ENCODE peak calls at places on chromosomes 11 and 22, in seven cellular contexts. One of them, this sample, is unnamed.
A peak's percentile ranks its signal among the peaks of the same experiment; 100 is the strongest.

GRCh38 chr11:41920374-41920773 is 460.9 kb upstream of the LRRC4C start:
- DNase-seq in HepG2: no peak
- DNase-seq in gastrocnemius medialis: no peak
- DNase-seq in A549: no peak
- DNase-seq in heart right ventricle: no peak
- DNase-seq in AG04450: no peak
- DNase-seq in AG04449: no peak
- DNase-seq in this sample: no peak

GRCh38 chr11:34274712-34275398 is 83.0 kb downstream of the ABTB2 start:
- DNase-seq in heart right ventricle: peak; percentile 74
- DNase-seq in AG04450: peak; percentile 89
- DNase-seq in gastrocnemius medialis: peak; percentile 87
- DNase-seq in AG04449: peak; percentile 45
- DNase-seq in HepG2: no peak
- DNase-seq in A549: peak; percentile 94
- DNase-seq in this sample: peak; percentile 97

GRCh38 chr11:33687733-33688479 is 12.7 kb downstream of the C11orf91 start:
- DNase-seq in A549: peak; percentile 76
- DNase-seq in heart right ventricle: no peak
- DNase-seq in AG04450: no peak
- DNase-seq in gastrocnemius medialis: no peak
- DNase-seq in HepG2: peak; percentile 60
- DNase-seq in AG04449: no peak
- DNase-seq in this sample: peak; percentile 60

GRCh38 chr11:82557274-82557673 is 176.4 kb downstream of the FAM181B start:
- DNase-seq in gastrocnemius medialis: peak; percentile 20
- DNase-seq in AG04449: no peak
- DNase-seq in AG04450: no peak
- DNase-seq in HepG2: no peak
- DNase-seq in A549: no peak
- DNase-seq in heart right ventricle: no peak
- DNase-seq in this sample: no peak

GRCh38 chr11:60777106-60777505 is 8.0 kb upstream of the MS4A10 start:
- DNase-seq in gastrocnemius medialis: no peak
- DNase-seq in AG04449: no peak
- DNase-seq in AG04450: no peak
- DNase-seq in A549: no peak
- DNase-seq in heart right ventricle: no peak
- DNase-seq in HepG2: no peak
- DNase-seq in this sample: no peak

GRCh38 chr22:22060200-22061084 is 77.9 kb upstream of the TOP3B start:
- DNase-seq in AG04450: no peak
- DNase-seq in A549: peak; percentile 44
- DNase-seq in gastrocnemius medialis: peak; percentile 16
- DNase-seq in HepG2: peak; percentile 40
- DNase-seq in AG04449: no peak
- DNase-seq in heart right ventricle: peak; percentile 56
- DNase-seq in this sample: no peak

GRCh38 chr11:82960000-82960778 is 58.7 kb downstream of the DDIAS start:
- DNase-seq in heart right ventricle: no peak
- DNase-seq in HepG2: no peak
- DNase-seq in gastrocnemius medialis: no peak
- DNase-seq in AG04450: no peak
- DNase-seq in A549: no peak
- DNase-seq in AG04449: no peak
- DNase-seq in this sample: no peak

GRCh38 chr11:62295504-62295903 is 3.4 kb downstream of the SCGB1D4 start:
- DNase-seq in gastrocnemius medialis: no peak
- DNase-seq in heart right ventricle: no peak
- DNase-seq in AG04449: no peak
- DNase-seq in HepG2: peak; percentile 23
- DNase-seq in A549: peak; percentile 17
- DNase-seq in AG04450: no peak
- DNase-seq in this sample: no peak

GRCh38 chr22:26168199-26168915 is 905 bp upstream of the SEZ6L start:
- DNase-seq in A549: no peak
- DNase-seq in gastrocnemius medialis: no peak
- DNase-seq in heart right ventricle: no peak
- DNase-seq in AG04450: no peak
- DNase-seq in HepG2: no peak
- DNase-seq in AG04449: no peak
- DNase-seq in this sample: no peak

GRCh38 chr11:12245549-12245986 is 131.8 kb upstream of the PARVA start:
- DNase-seq in AG04449: no peak
- DNase-seq in A549: no peak
- DNase-seq in heart right ventricle: no peak
- DNase-seq in gastrocnemius medialis: no peak
- DNase-seq in HepG2: no peak
- DNase-seq in AG04450: no peak
- DNase-seq in this sample: no peak

GRCh38 chr11:30508594-30508993 is 77.6 kb downstream of the MPPED2 start:
- DNase-seq in AG04450: no peak
- DNase-seq in heart right ventricle: no peak
- DNase-seq in HepG2: no peak
- DNase-seq in A549: no peak
- DNase-seq in AG04449: no peak
- DNase-seq in gastrocnemius medialis: no peak
- DNase-seq in this sample: no peak

GRCh38 chr11:115503083-115503885 is 931 bp downstream of the CADM1 start:
- DNase-seq in heart right ventricle: peak; percentile 74
- DNase-seq in AG04450: no peak
- DNase-seq in A549: peak; percentile 71
- DNase-seq in AG04449: no peak
- DNase-seq in gastrocnemius medialis: peak; percentile 72
- DNase-seq in HepG2: peak; percentile 51
- DNase-seq in this sample: no peak

GRCh38 chr22:30286813-30287625 is 2.3 kb downstream of the CASTOR1 start:
- DNase-seq in AG04450: no peak
- DNase-seq in AG04449: no peak
- DNase-seq in A549: peak; percentile 73
- DNase-seq in heart right ventricle: peak; percentile 75
- DNase-seq in HepG2: peak; percentile 45
- DNase-seq in gastrocnemius medialis: peak; percentile 45
- DNase-seq in this sample: no peak

GRCh38 chr11:64776425-64776824 is 1.9 kb downstream of the SF1 start:
- DNase-seq in A549: no peak
- DNase-seq in AG04449: no peak
- DNase-seq in HepG2: no peak
- DNase-seq in heart right ventricle: no peak
- DNase-seq in AG04450: no peak
- DNase-seq in gastrocnemius medialis: no peak
- DNase-seq in this sample: no peak

GRCh38 chr11:12762283-12762682 is 88.1 kb downstream of the TEAD1 start:
- DNase-seq in heart right ventricle: no peak
- DNase-seq in A549: no peak
- DNase-seq in HepG2: peak; percentile 40
- DNase-seq in AG04449: no peak
- DNase-seq in gastrocnemius medialis: no peak
- DNase-seq in AG04450: no peak
- DNase-seq in this sample: no peak

GRCh38 chr11:58394195-58394594 is 12.5 kb downstream of the OR5B3 start:
- DNase-seq in gastrocnemius medialis: no peak
- DNase-seq in heart right ventricle: no peak
- DNase-seq in AG04450: peak; percentile 53
- DNase-seq in A549: no peak
- DNase-seq in HepG2: peak; percentile 62
- DNase-seq in AG04449: peak; percentile 7
- DNase-seq in this sample: no peak

GRCh38 chr11:100830978-100831732 is 144.1 kb downstream of the ARHGAP42 start:
- DNase-seq in AG04450: no peak
- DNase-seq in HepG2: no peak
- DNase-seq in gastrocnemius medialis: no peak
- DNase-seq in A549: peak; percentile 23
- DNase-seq in heart right ventricle: no peak
- DNase-seq in AG04449: peak; percentile 21
- DNase-seq in this sample: peak; percentile 52

GRCh38 chr11:132028380-132029240 is 658.2 kb downstream of the NTM start:
- DNase-seq in A549: peak; percentile 29
- DNase-seq in AG04449: no peak
- DNase-seq in HepG2: peak; percentile 16
- DNase-seq in gastrocnemius medialis: no peak
- DNase-seq in heart right ventricle: no peak
- DNase-seq in AG04450: no peak
- DNase-seq in this sample: peak; percentile 36

GRCh38 chr11:15941206-15941770 is 415.1 kb downstream of the SOX6 start:
- DNase-seq in gastrocnemius medialis: peak; percentile 33
- DNase-seq in AG04449: no peak
- DNase-seq in A549: no peak
- DNase-seq in HepG2: no peak
- DNase-seq in AG04450: no peak
- DNase-seq in heart right ventricle: peak; percentile 54
- DNase-seq in this sample: peak; percentile 14

GRCh38 chr11:326842-327580 is 6.4 kb upstream of the IFITM3 start:
- DNase-seq in A549: no peak
- DNase-seq in gastrocnemius medialis: peak; percentile 69
- DNase-seq in AG04450: no peak
- DNase-seq in heart right ventricle: peak; percentile 84
- DNase-seq in AG04449: no peak
- DNase-seq in HepG2: peak; percentile 36
- DNase-seq in this sample: no peak

GRCh38 chr11:113951487-113951886 is 23.4 kb upstream of the HTR3A start:
- DNase-seq in HepG2: no peak
- DNase-seq in A549: no peak
- DNase-seq in AG04449: no peak
- DNase-seq in AG04450: no peak
- DNase-seq in heart right ventricle: no peak
- DNase-seq in gastrocnemius medialis: no peak
- DNase-seq in this sample: no peak

GRCh38 chr22:45547016-45547345 is 44.3 kb downstream of the FBLN1 start:
- DNase-seq in AG04449: no peak
- DNase-seq in HepG2: no peak
- DNase-seq in gastrocnemius medialis: no peak
- DNase-seq in AG04450: no peak
- DNase-seq in heart right ventricle: no peak
- DNase-seq in A549: no peak
- DNase-seq in this sample: no peak

GRCh38 chr22:28920757-28921584 is 37.6 kb downstream of the ZNRF3 start:
- DNase-seq in AG04449: no peak
- DNase-seq in gastrocnemius medialis: no peak
- DNase-seq in HepG2: peak; percentile 97
- DNase-seq in heart right ventricle: no peak
- DNase-seq in AG04450: no peak
- DNase-seq in A549: no peak
- DNase-seq in this sample: no peak

GRCh38 chr22:25110846-25111578 is 88.6 kb upstream of the CRYBB3 start:
- DNase-seq in heart right ventricle: peak; percentile 49
- DNase-seq in A549: peak; percentile 86
- DNase-seq in HepG2: peak; percentile 91
- DNase-seq in gastrocnemius medialis: peak; percentile 85
- DNase-seq in AG04449: peak; percentile 17
- DNase-seq in AG04450: peak; percentile 29
- DNase-seq in this sample: peak; percentile 42

GRCh38 chr22:46447906-46448669 is 89.3 kb downstream of the CELSR1 start:
- DNase-seq in HepG2: no peak
- DNase-seq in AG04449: no peak
- DNase-seq in heart right ventricle: no peak
- DNase-seq in gastrocnemius medialis: no peak
- DNase-seq in A549: no peak
- DNase-seq in AG04450: no peak
- DNase-seq in this sample: no peak

GRCh38 chr11:36578458-36578857 is 10.7 kb downstream of the RAG1 start:
- DNase-seq in gastrocnemius medialis: no peak
- DNase-seq in AG04450: no peak
- DNase-seq in A549: no peak
- DNase-seq in HepG2: no peak
- DNase-seq in AG04449: no peak
- DNase-seq in heart right ventricle: no peak
- DNase-seq in this sample: no peak
- H3K4me3 ChIP-seq in gastrocnemius medialis: no peak overlapping the region
- H3K4me3 ChIP-seq in AG04450: no peak overlapping the region
- H3K4me3 ChIP-seq in A549: no peak overlapping the region
- H3K4me3 ChIP-seq in HepG2: no peak overlapping the region
- H3K4me3 ChIP-seq in AG04449: no peak overlapping the region
- H3K4me3 ChIP-seq in heart right ventricle: no peak overlapping the region
- H3K4me3 ChIP-seq in this sample: no peak overlapping the region

DNA sequence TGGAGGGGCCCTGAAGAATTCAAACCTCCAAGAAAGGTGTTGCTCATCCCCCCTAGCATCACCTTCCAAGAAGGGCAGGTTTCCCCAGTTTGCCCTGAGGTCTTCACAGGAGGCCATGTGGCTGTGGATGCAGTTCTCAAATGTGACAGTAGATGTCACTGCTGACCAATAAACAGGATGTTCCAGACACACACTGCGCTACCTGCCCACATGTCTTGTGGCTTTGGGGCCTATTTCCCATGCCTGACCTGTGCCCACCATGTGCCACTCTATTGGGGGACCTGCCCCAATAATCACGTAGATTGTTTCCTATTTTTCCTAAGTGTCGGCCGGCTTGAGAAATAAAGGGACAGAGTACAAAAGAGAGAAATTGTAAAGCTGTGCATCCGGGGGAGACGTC is 4.5 kb downstream of the GSTT2 start:
- DNase-seq in gastrocnemius medialis: no peak
- DNase-seq in AG04449: no peak
- DNase-seq in HepG2: no peak
- DNase-seq in AG04450: no peak
- DNase-seq in A549: peak; percentile 58
- DNase-seq in heart right ventricle: no peak
- DNase-seq in this sample: peak; percentile 21
- TF ChIP-seq CTCF in gastrocnemius medialis: peak; percentile 69
- TF ChIP-seq CTCF in AG04449: peak; percentile 69
- TF ChIP-seq CTCF in HepG2: no peak
- TF ChIP-seq CTCF in AG04450: peak; percentile 74
- TF ChIP-seq CTCF in A549: peak; percentile 59
- TF ChIP-seq CTCF in heart right ventricle: peak; percentile 50
- TF ChIP-seq CTCF in this sample: peak; percentile 77

GRCh38 chr22:49670610-49671330 is 156.9 kb downstream of the BRD1 start:
- DNase-seq in heart right ventricle: no peak
- DNase-seq in gastrocnemius medialis: no peak
- DNase-seq in AG04449: no peak
- DNase-seq in A549: no peak
- DNase-seq in AG04450: no peak
- DNase-seq in HepG2: no peak
- DNase-seq in this sample: no peak
- H3K4me3 ChIP-seq in heart right ventricle: peak overlapping the region; percentile 43
- H3K4me3 ChIP-seq in gastrocnemius medialis: peak overlapping the region; percentile 40
- H3K4me3 ChIP-seq in AG04449: no peak overlapping the region
- H3K4me3 ChIP-seq in A549: peak overlapping the region; percentile 28
- H3K4me3 ChIP-seq in AG04450: no peak overlapping the region
- H3K4me3 ChIP-seq in HepG2: no peak overlapping the region
- H3K4me3 ChIP-seq in this sample: no peak overlapping the region

DNA sequence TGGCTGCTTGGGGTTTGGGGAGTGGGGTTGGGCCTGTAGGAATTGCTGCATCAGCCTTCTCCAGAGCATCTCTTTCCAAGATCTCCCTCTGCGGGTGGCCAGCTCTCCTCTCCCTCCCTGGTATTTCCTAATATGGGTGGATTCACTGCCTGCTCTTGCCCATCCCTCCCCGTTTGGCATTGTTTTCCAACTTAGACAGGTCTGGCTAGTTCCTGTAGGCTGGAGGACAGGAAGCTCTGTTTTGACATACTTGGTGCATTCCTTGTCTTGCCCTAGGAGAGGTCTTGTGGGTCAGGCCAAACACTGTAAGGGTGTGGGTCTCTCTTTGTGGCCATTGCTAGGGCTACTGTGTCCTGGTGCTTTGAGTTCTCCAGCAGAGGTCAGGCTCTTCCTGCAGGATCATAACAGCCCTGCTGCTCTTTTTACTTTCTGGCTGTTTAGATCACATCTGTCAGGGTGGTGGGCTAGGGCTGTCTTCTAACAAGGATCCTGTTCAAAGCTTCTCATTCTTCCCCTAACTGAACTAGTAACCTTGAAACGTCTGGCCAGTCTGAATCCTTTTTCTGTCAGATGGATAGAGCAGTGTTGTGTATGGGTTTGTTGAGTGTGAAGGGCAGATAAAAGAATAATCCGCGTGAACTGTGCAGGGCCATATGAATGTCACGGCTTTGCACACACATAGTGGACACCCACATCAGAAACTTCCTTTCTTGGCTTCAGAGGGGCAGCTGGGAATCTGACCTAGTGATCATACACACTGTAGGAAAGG is 18.3 kb upstream of the MICALL1 start:
- DNase-seq in AG04449: peak; percentile 67
- DNase-seq in heart right ventricle: no peak
- DNase-seq in AG04450: peak; percentile 47
- DNase-seq in HepG2: no peak
- DNase-seq in A549: peak; percentile 36
- DNase-seq in gastrocnemius medialis: peak; percentile 29
- DNase-seq in this sample: no peak
- TF ChIP-seq CTCF in AG04449: peak; percentile 68
- TF ChIP-seq CTCF in heart right ventricle: peak; percentile 41
- TF ChIP-seq CTCF in AG04450: peak; percentile 79
- TF ChIP-seq CTCF in HepG2: peak; percentile 67
- TF ChIP-seq CTCF in A549: peak; percentile 20
- TF ChIP-seq CTCF in gastrocnemius medialis: peak; percentile 47
- TF ChIP-seq CTCF in this sample: peak; percentile 49

This sample was measured in HFF-Myc.